ENCODE peak calls at places on chromosomes 2 and 18, in seven cellular contexts. One of them, this sample, is unnamed.

GRCh38 chr18:57891707-57892391 is 88.7 kb upstream of the ATP8B1 start:
- DNase-seq in activated CD4-positive, alpha-beta T cell treated with anti-CD3 and anti-CD28 coated beads for 1 hour: no peak
- DNase-seq in psoas muscle: no peak
- DNase-seq in CD4-positive, alpha-beta T cell: no peak
- DNase-seq in activated naive CD4-positive, alpha-beta T cell treated with Interleukin-2 at 50 U/mL for 16 hours: no peak
- DNase-seq in Karpas-422: peak; percentile 46
- DNase-seq in foreskin fibroblast: no peak
- DNase-seq in this sample: no peak

GRCh38 chr18:23591011-23591410 is 4.7 kb upstream of the NPC1 start:
- DNase-seq in activated CD4-positive, alpha-beta T cell treated with anti-CD3 and anti-CD28 coated beads for 1 hour: no peak
- DNase-seq in psoas muscle: no peak
- DNase-seq in CD4-positive, alpha-beta T cell: no peak
- DNase-seq in activated naive CD4-positive, alpha-beta T cell treated with Interleukin-2 at 50 U/mL for 16 hours: no peak
- DNase-seq in Karpas-422: no peak
- DNase-seq in foreskin fibroblast: peak; percentile 89
- DNase-seq in this sample: no peak

GRCh38 chr18:69400976-69401474 is 337 bp downstream of the DOK6 start:
- DNase-seq in activated CD4-positive, alpha-beta T cell treated with anti-CD3 and anti-CD28 coated beads for 1 hour: no peak
- DNase-seq in psoas muscle: no peak
- DNase-seq in CD4-positive, alpha-beta T cell: no peak
- DNase-seq in activated naive CD4-positive, alpha-beta T cell treated with Interleukin-2 at 50 U/mL for 16 hours: no peak
- DNase-seq in Karpas-422: no peak
- DNase-seq in foreskin fibroblast: peak; percentile 61
- DNase-seq in this sample: no peak

GRCh38 chr2:9748586-9748985 is 94.7 kb upstream of the TAF1B start:
- DNase-seq in activated CD4-positive, alpha-beta T cell treated with anti-CD3 and anti-CD28 coated beads for 1 hour: no peak
- DNase-seq in psoas muscle: no peak
- DNase-seq in CD4-positive, alpha-beta T cell: no peak
- DNase-seq in activated naive CD4-positive, alpha-beta T cell treated with Interleukin-2 at 50 U/mL for 16 hours: peak; percentile 52
- DNase-seq in Karpas-422: no peak
- DNase-seq in foreskin fibroblast: no peak
- DNase-seq in this sample: no peak

GRCh38 chr18:9218052-9218451 is 81.5 kb downstream of the ANKRD12 start:
- DNase-seq in activated CD4-positive, alpha-beta T cell treated with anti-CD3 and anti-CD28 coated beads for 1 hour: no peak
- DNase-seq in psoas muscle: no peak
- DNase-seq in CD4-positive, alpha-beta T cell: no peak
- DNase-seq in activated naive CD4-positive, alpha-beta T cell treated with Interleukin-2 at 50 U/mL for 16 hours: no peak
- DNase-seq in Karpas-422: no peak
- DNase-seq in foreskin fibroblast: no peak
- DNase-seq in this sample: no peak

GRCh38 chr2:222424729-222425671 is 657 bp downstream of the SGPP2 start:
- DNase-seq in activated CD4-positive, alpha-beta T cell treated with anti-CD3 and anti-CD28 coated beads for 1 hour: peak; percentile 11
- DNase-seq in psoas muscle: peak; percentile 47
- DNase-seq in CD4-positive, alpha-beta T cell: peak; percentile 33
- DNase-seq in activated naive CD4-positive, alpha-beta T cell treated with Interleukin-2 at 50 U/mL for 16 hours: peak; percentile 39
- DNase-seq in Karpas-422: no peak
- DNase-seq in foreskin fibroblast: peak; percentile 22
- DNase-seq in this sample: no peak

GRCh38 chr2:112767693-112768380 is 3.4 kb upstream of the CKAP2L start:
- DNase-seq in activated CD4-positive, alpha-beta T cell treated with anti-CD3 and anti-CD28 coated beads for 1 hour: no peak
- DNase-seq in psoas muscle: no peak
- DNase-seq in CD4-positive, alpha-beta T cell: no peak
- DNase-seq in activated naive CD4-positive, alpha-beta T cell treated with Interleukin-2 at 50 U/mL for 16 hours: no peak
- DNase-seq in Karpas-422: no peak
- DNase-seq in foreskin fibroblast: no peak
- DNase-seq in this sample: no peak

GRCh38 chr2:86498468-86499260 is 57.5 kb downstream of the KDM3A start:
- DNase-seq in activated CD4-positive, alpha-beta T cell treated with anti-CD3 and anti-CD28 coated beads for 1 hour: no peak
- DNase-seq in psoas muscle: no peak
- DNase-seq in CD4-positive, alpha-beta T cell: no peak
- DNase-seq in activated naive CD4-positive, alpha-beta T cell treated with Interleukin-2 at 50 U/mL for 16 hours: no peak
- DNase-seq in Karpas-422: no peak
- DNase-seq in foreskin fibroblast: peak; percentile 66
- DNase-seq in this sample: peak; percentile 6

GRCh38 chr2:25252291-25253152 is 84.1 kb upstream of the POMC start:
- DNase-seq in activated CD4-positive, alpha-beta T cell treated with anti-CD3 and anti-CD28 coated beads for 1 hour: peak; percentile 46
- DNase-seq in psoas muscle: peak; percentile 70
- DNase-seq in CD4-positive, alpha-beta T cell: peak; percentile 67
- DNase-seq in activated naive CD4-positive, alpha-beta T cell treated with Interleukin-2 at 50 U/mL for 16 hours: peak; percentile 62
- DNase-seq in Karpas-422: no peak
- DNase-seq in foreskin fibroblast: peak; percentile 68
- DNase-seq in this sample: no peak

GRCh38 chr2:172806426-172807008 is 70.9 kb downstream of the RAPGEF4 start:
- DNase-seq in activated CD4-positive, alpha-beta T cell treated with anti-CD3 and anti-CD28 coated beads for 1 hour: no peak
- DNase-seq in psoas muscle: no peak
- DNase-seq in CD4-positive, alpha-beta T cell: no peak
- DNase-seq in activated naive CD4-positive, alpha-beta T cell treated with Interleukin-2 at 50 U/mL for 16 hours: no peak
- DNase-seq in Karpas-422: peak; percentile 67
- DNase-seq in foreskin fibroblast: peak; percentile 69
- DNase-seq in this sample: no peak

GRCh38 chr2:65435625-65436168 is 3.3 kb upstream of the SPRED2 start:
- DNase-seq in activated CD4-positive, alpha-beta T cell treated with anti-CD3 and anti-CD28 coated beads for 1 hour: peak; percentile 13
- DNase-seq in psoas muscle: peak; percentile 95
- DNase-seq in CD4-positive, alpha-beta T cell: no peak
- DNase-seq in activated naive CD4-positive, alpha-beta T cell treated with Interleukin-2 at 50 U/mL for 16 hours: peak; percentile 62
- DNase-seq in Karpas-422: peak; percentile 91
- DNase-seq in foreskin fibroblast: peak; percentile 96
- DNase-seq in this sample: no peak

GRCh38 chr18:22311301-22311700 is 106.4 kb downstream of the CTAGE1 start:
- DNase-seq in activated CD4-positive, alpha-beta T cell treated with anti-CD3 and anti-CD28 coated beads for 1 hour: no peak
- DNase-seq in psoas muscle: no peak
- DNase-seq in CD4-positive, alpha-beta T cell: no peak
- DNase-seq in activated naive CD4-positive, alpha-beta T cell treated with Interleukin-2 at 50 U/mL for 16 hours: no peak
- DNase-seq in Karpas-422: no peak
- DNase-seq in foreskin fibroblast: peak; percentile 59
- DNase-seq in this sample: no peak

GRCh38 chr2:204541637-204542036 is 3.6 kb upstream of the PARD3B start:
- DNase-seq in activated CD4-positive, alpha-beta T cell treated with anti-CD3 and anti-CD28 coated beads for 1 hour: no peak
- DNase-seq in psoas muscle: no peak
- DNase-seq in CD4-positive, alpha-beta T cell: no peak
- DNase-seq in activated naive CD4-positive, alpha-beta T cell treated with Interleukin-2 at 50 U/mL for 16 hours: no peak
- DNase-seq in Karpas-422: no peak
- DNase-seq in foreskin fibroblast: no peak
- DNase-seq in this sample: no peak

GRCh38 chr2:3265981-3266726 is 111.5 kb downstream of the EIPR1 start:
- DNase-seq in activated CD4-positive, alpha-beta T cell treated with anti-CD3 and anti-CD28 coated beads for 1 hour: no peak
- DNase-seq in psoas muscle: no peak
- DNase-seq in CD4-positive, alpha-beta T cell: no peak
- DNase-seq in activated naive CD4-positive, alpha-beta T cell treated with Interleukin-2 at 50 U/mL for 16 hours: no peak
- DNase-seq in Karpas-422: no peak
- DNase-seq in foreskin fibroblast: no peak
- DNase-seq in this sample: no peak

GRCh38 chr2:74374509-74375205 is 5.5 kb downstream of the DCTN1 start:
- DNase-seq in activated CD4-positive, alpha-beta T cell treated with anti-CD3 and anti-CD28 coated beads for 1 hour: no peak
- DNase-seq in psoas muscle: peak; percentile 81
- DNase-seq in CD4-positive, alpha-beta T cell: no peak
- DNase-seq in activated naive CD4-positive, alpha-beta T cell treated with Interleukin-2 at 50 U/mL for 16 hours: no peak
- DNase-seq in Karpas-422: peak; percentile 61
- DNase-seq in foreskin fibroblast: peak; percentile 91
- DNase-seq in this sample: no peak

This sample was measured in HS-5.